ENCODE peak calls at places on chromosome 21, in ten cellular contexts. W is adipocyte, H is AG04450, D is PC-3, A is NAMALWA, E is nucleus accumbens, S is anterior cingulate cortex, V is SW480, N is pancreas, U is H54. Q is an unnamed sample.

GRCh38 chr21:39176312-39176711 is 6.9 kb downstream of the PSMG1 start:
- DNase-seq in W (no peak), H (no peak), D (no peak), A (no peak), E (no peak), S (no peak), V (no peak), N (no peak), U (no peak), Q (no peak)

GRCh38 chr21:25330266-25330665 is 277.0 kb downstream of the MRPL39 start:
- DNase-seq in W (no peak), H (peak; percentile 23), D (peak; percentile 25), A (no peak), E (no peak), S (no peak), V (no peak), N (no peak), U (no peak), Q (no peak)

GRCh38 chr21:28445081-28445830 is 547.4 kb downstream of the LTN1 start:
- DNase-seq in W (peak; percentile 82), H (peak; percentile 65), D (peak; percentile 91), A (no peak), E (no peak), S (no peak), V (no peak), N (no peak), U (no peak), Q (no peak)

GRCh38 chr21:31446206-31446900 is 102.3 kb upstream of the TIAM1 start:
- DNase-seq in W (no peak), H (no peak), D (no peak), A (no peak), E (no peak), S (no peak), V (no peak), N (no peak), U (no peak), Q (peak; percentile 32)

GRCh38 chr21:46621457-46622182 is 13.9 kb upstream of the PRMT2 start:
- DNase-seq in W (no peak), H (no peak), D (no peak), A (no peak), E (peak; percentile 82), S (peak; percentile 69), V (no peak), N (no peak), U (no peak), Q (no peak)

GRCh38 chr21:32520885-32521735 is 64.2 kb downstream of the TCP10L start:
- DNase-seq in W (peak; percentile 82), H (peak; percentile 91), D (peak; percentile 55), A (no peak), E (peak; percentile 48), S (peak; percentile 66), V (peak; percentile 91), N (peak; percentile 80), U (peak; percentile 81), Q (no peak)

GRCh38 chr21:34797926-34798595 is 129.3 kb downstream of the CLIC6 start:
- DNase-seq in W (peak; percentile 67), H (no peak), D (no peak), A (no peak), E (no peak), S (no peak), V (peak; percentile 71), N (no peak), U (no peak), Q (no peak)

GRCh38 chr21:42559326-42559725 is 45.7 kb downstream of the SLC37A1 start:
- DNase-seq in W (no peak), H (no peak), D (no peak), A (no peak), E (no peak), S (no peak), V (no peak), N (no peak), U (no peak), Q (no peak)

GRCh38 chr21:25467891-25468290 is 139.4 kb downstream of the MRPL39 start:
- DNase-seq in W (peak; percentile 38), H (no peak), D (no peak), A (no peak), E (no peak), S (no peak), V (no peak), N (no peak), U (no peak), Q (no peak)

GRCh38 chr21:37130971-37131370 is 57.9 kb downstream of the TTC3 start:
- DNase-seq in W (no peak), H (no peak), D (peak; percentile 89), A (no peak), E (no peak), S (no peak), V (no peak), N (no peak), U (peak; percentile 19), Q (no peak)

GRCh38 chr21:16517380-16517779 is 787.6 kb downstream of the USP25 start:
- DNase-seq in W (peak; percentile 50), H (no peak), D (no peak), A (no peak), E (no peak), S (no peak), V (no peak), N (no peak), U (no peak), Q (no peak)

GRCh38 chr21:26965567-26966359 is 1.1 kb downstream of the ADAMTS5 start:
- DNase-seq in W (peak; percentile 50), H (no peak), D (no peak), A (no peak), E (no peak), S (no peak), V (no peak), N (peak; percentile 71), U (no peak), Q (no peak)

GRCh38 chr21:21200939-21201610 is 202.9 kb downstream of the NCAM2 start:
- DNase-seq in W (no peak), H (no peak), D (no peak), A (no peak), E (no peak), S (no peak), V (no peak), N (no peak), U (no peak), Q (no peak)

GRCh38 chr21:38477241-38477640 is 21.0 kb downstream of the ERG start:
- DNase-seq in W (no peak), H (no peak), D (no peak), A (no peak), E (no peak), S (no peak), V (no peak), N (no peak), U (no peak), Q (no peak)

GRCh38 chr21:29506214-29506613 is 207.5 kb downstream of the BACH1 start:
- DNase-seq in W (no peak), H (no peak), D (no peak), A (no peak), E (no peak), S (no peak), V (no peak), N (no peak), U (no peak), Q (no peak)

GRCh38 chr21:41888749-41889376 is 9.7 kb upstream of the PRDM15 start:
- DNase-seq in W (no peak), H (no peak), D (no peak), A (no peak), E (no peak), S (no peak), V (no peak), N (no peak), U (no peak), Q (no peak)

GRCh38 chr21:41923641-41924342 is 30.0 kb downstream of the C2CD2 start:
- DNase-seq in W (peak; percentile 19), H (no peak), D (no peak), A (no peak), E (no peak), S (no peak), V (no peak), N (no peak), U (no peak), Q (no peak)

GRCh38 chr21:20276377-20276776 is 721.8 kb upstream of the NCAM2 start:
- DNase-seq in W (no peak), H (no peak), D (no peak), A (no peak), E (no peak), S (no peak), V (no peak), N (no peak), U (no peak), Q (no peak)

GRCh38 chr21:34705032-34705431 is 36.2 kb downstream of the CLIC6 start:
- DNase-seq in W (no peak), H (no peak), D (no peak), A (no peak), E (no peak), S (no peak), V (no peak), N (no peak), U (no peak), Q (no peak)

GRCh38 chr21:30269803-30270530 is 12.8 kb downstream of the KRTAP24-1 start:
- DNase-seq in W (no peak), H (no peak), D (no peak), A (no peak), E (no peak), S (no peak), V (no peak), N (no peak), U (no peak), Q (no peak)

GRCh38 chr21:35201799-35202198 is 152.7 kb upstream of the RUNX1 start:
- DNase-seq in W (no peak), H (no peak), D (no peak), A (no peak), E (no peak), S (no peak), V (no peak), N (no peak), U (no peak), Q (no peak)

GRCh38 chr21:34022557-34023335 is 50.6 kb upstream of the MRPS6 start:
- DNase-seq in W (no peak), H (no peak), D (peak; percentile 25), A (peak; percentile 58), E (no peak), S (no peak), V (peak; percentile 92), N (no peak), U (no peak), Q (no peak)